ENCODE peak calls at places on chromosomes 5 and 9, in seven cellular contexts. N, T, F, L, C, S and I are unnamed samples.

GRCh38 chr5:64853777-64854176 is 85.0 kb downstream of the CWC27 start:
- DNase-seq in N (no peak), T (no peak), F (no peak), L (no peak), C (no peak), S (no peak), I (no peak)

GRCh38 chr9:30943446-30944232 is 1440.8 kb upstream of the ACO1 start:
- DNase-seq in N (no peak), T (no peak), F (no peak), L (no peak), C (no peak), S (no peak), I (no peak)

GRCh38 chr5:159324097-159324760 is 6.1 kb downstream of the IL12B start:
- DNase-seq in N (peak; percentile 90), T (no peak), F (peak; percentile 50), L (no peak), C (no peak), S (no peak), I (no peak)

GRCh38 chr5:102749416-102750021 is 5.6 kb upstream of the PAM start:
- DNase-seq in N (no peak), T (no peak), F (no peak), L (no peak), C (peak; percentile 10), S (no peak), I (no peak)

GRCh38 chr5:72390836-72391235 is 70.7 kb downstream of the PTCD2 start:
- DNase-seq in N (no peak), T (no peak), F (no peak), L (no peak), C (no peak), S (peak; percentile 57), I (no peak)

GRCh38 chr9:16680965-16681658 is 189.4 kb downstream of the BNC2 start:
- DNase-seq in N (peak; percentile 59), T (no peak), F (no peak), L (no peak), C (no peak), S (no peak), I (no peak)

GRCh38 chr9:108473209-108474112 is 382.3 kb downstream of the ACTL7B start:
- DNase-seq in N (peak; percentile 61), T (no peak), F (peak; percentile 66), L (no peak), C (peak; percentile 4), S (no peak), I (no peak)

GRCh38 chr9:129320575-129321311 is 142.7 kb upstream of the IER5L start:
- DNase-seq in N (peak; percentile 82), T (no peak), F (peak; percentile 95), L (peak; percentile 77), C (peak; percentile 95), S (peak; percentile 28), I (peak; percentile 64)

GRCh38 chr5:7876867-7877266 is 7.9 kb downstream of the MTRR start:
- DNase-seq in N (peak; percentile 75), T (no peak), F (peak; percentile 34), L (no peak), C (no peak), S (no peak), I (no peak)

GRCh38 chr5:65861830-65862241 is 64.5 kb upstream of the ERBIN start:
- DNase-seq in N (peak; percentile 92), T (no peak), F (peak; percentile 91), L (no peak), C (peak; percentile 57), S (peak; percentile 74), I (no peak)

GRCh38 chr9:4839470-4839912 is 46.7 kb downstream of the RCL1 start:
- DNase-seq in N (peak; percentile 50), T (no peak), F (peak; percentile 69), L (no peak), C (no peak), S (no peak), I (no peak)

GRCh38 chr5:69368458-69369368 is 607 bp downstream of the AK6 start:
- DNase-seq in N (peak; percentile 54), T (peak; percentile 11), F (peak; percentile 69), L (no peak), C (peak; percentile 63), S (peak; percentile 29), I (no peak)

GRCh38 chr5:139847790-139848507 is 52.3 kb downstream of the PSD2 start:
- DNase-seq in N (no peak), T (peak; percentile 57), F (peak; percentile 37), L (peak; percentile 75), C (peak; percentile 60), S (peak; percentile 18), I (peak; percentile 56)

GRCh38 chr5:175444060-175444904 is at the start of gene DRD1:
- DNase-seq in N (peak; percentile 21), T (peak; percentile 67), F (peak; percentile 12), L (peak; percentile 95), C (peak; percentile 60), S (peak; percentile 33), I (peak; percentile 82)

GRCh38 chr5:77028631-77029375 is 1.4 kb upstream of the AGGF1 start:
- DNase-seq in N (no peak), T (no peak), F (no peak), L (no peak), C (no peak), S (no peak), I (no peak)

GRCh38 chr9:33170464-33171156 is 3.5 kb upstream of the B4GALT1 start:
- DNase-seq in N (no peak), T (no peak), F (no peak), L (no peak), C (peak; percentile 40), S (no peak), I (peak; percentile 75)

GRCh38 chr9:93094294-93095204 is 1.5 kb upstream of the CARD19 start:
- DNase-seq in N (no peak), T (no peak), F (peak; percentile 30), L (no peak), C (peak; percentile 44), S (no peak), I (no peak)

GRCh38 chr5:180646289-180646962 is 3.0 kb downstream of the FLT4 start:
- DNase-seq in N (no peak), T (no peak), F (no peak), L (peak; percentile 43), C (no peak), S (no peak), I (no peak)

GRCh38 chr9:81082251-81082650 is 607.1 kb downstream of the TLE1 start:
- DNase-seq in N (peak; percentile 21), T (no peak), F (no peak), L (no peak), C (no peak), S (no peak), I (no peak)

GRCh38 chr5:110802998-110803397 is 64.2 kb downstream of the SLC25A46 start:
- DNase-seq in N (no peak), T (no peak), F (no peak), L (no peak), C (no peak), S (no peak), I (no peak)

GRCh38 chr9:126157409-126157808 is 169.2 kb upstream of the MVB12B start:
- DNase-seq in N (no peak), T (no peak), F (no peak), L (no peak), C (no peak), S (no peak), I (no peak)

GRCh38 chr5:372911-373709 is 51.6 kb downstream of the AHRR start:
- DNase-seq in N (no peak), T (no peak), F (peak; percentile 63), L (peak; percentile 60), C (no peak), S (no peak), I (peak; percentile 46)
- H3K9ac ChIP-seq in N (peak overlapping the region; percentile 33), T (peak overlapping the region; percentile 83), F (peak overlapping the region; percentile 59), L (no peak overlapping the region), C (no peak overlapping the region), S (no peak overlapping the region), I (no peak overlapping the region)

GRCh38 chr5:82922086-82922734 is 155.0 kb downstream of the TMEM167A start:
- DNase-seq in N (no peak), T (no peak), F (no peak), L (no peak), C (no peak), S (no peak), I (no peak)

GRCh38 chr5:82918311-82919031 is 158.7 kb downstream of the TMEM167A start:
- DNase-seq in N (no peak), T (no peak), F (no peak), L (no peak), C (no peak), S (no peak), I (no peak)

GRCh38 chr5:82911902-82912301 is 165.3 kb downstream of the TMEM167A start:
- DNase-seq in N (no peak), T (no peak), F (no peak), L (no peak), C (no peak), S (no peak), I (no peak)

GRCh38 chr5:82912462-82912861 is 164.7 kb downstream of the TMEM167A start:
- DNase-seq in N (no peak), T (no peak), F (no peak), L (no peak), C (no peak), S (no peak), I (no peak)

DNA sequence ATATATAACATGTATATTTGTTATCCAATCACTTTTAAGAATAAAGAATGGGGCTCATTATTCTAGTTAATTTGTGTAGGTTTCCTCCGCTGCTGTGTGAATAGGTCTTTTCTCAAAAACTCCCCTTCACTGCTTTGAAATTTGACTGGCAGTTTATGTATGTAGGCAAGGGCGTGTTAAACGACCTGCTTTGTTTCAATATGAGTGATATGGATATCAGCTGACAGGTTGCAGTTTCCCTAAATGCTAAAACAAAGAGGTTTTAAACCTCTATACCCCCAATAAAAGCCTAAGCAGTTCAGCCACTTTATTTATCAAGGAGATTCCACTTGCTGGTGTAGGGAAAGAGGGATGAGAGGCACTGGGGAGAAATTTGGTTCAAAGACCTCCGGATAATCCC is 159.6 kb downstream of the TMEM167A start:
- DNase-seq in N (no peak), T (no peak), F (no peak), L (no peak), C (no peak), S (no peak), I (no peak)
- H4K8ac ChIP-seq in N (no peak overlapping the region), T (no peak overlapping the region), F (no peak overlapping the region), L (no peak overlapping the region), C (no peak overlapping the region), S (no peak overlapping the region), I (no peak overlapping the region)

GRCh38 chr5:172939561-172939960 is 19.7 kb upstream of the RPL26L1 start:
- DNase-seq in N (peak; percentile 39), T (no peak), F (no peak), L (no peak), C (peak; percentile 42), S (no peak), I (no peak)
- H3K18ac ChIP-seq in N (no peak overlapping the region), T (peak overlapping the region; percentile 35), F (no peak overlapping the region), L (no peak overlapping the region), C (no peak overlapping the region), S (no peak overlapping the region), I (no peak overlapping the region)

GRCh38 chr9:112174223-112174964 is 703 bp downstream of the SUSD1 start:
- DNase-seq in N (peak; percentile 16), T (no peak), F (peak; percentile 65), L (no peak), C (peak; percentile 39), S (peak; percentile 60), I (no peak)

GRCh38 chr9:112174965-112175795 is at the start of gene SUSD1:
- DNase-seq in N (no peak), T (peak; percentile 33), F (peak; percentile 37), L (peak; percentile 70), C (peak; percentile 53), S (peak; percentile 54), I (peak; percentile 52)

GRCh38 chr9:112175796-112176315 is 759 bp upstream of the SUSD1 start:
- DNase-seq in N (no peak), T (no peak), F (no peak), L (peak; percentile 47), C (peak; percentile 72), S (no peak), I (no peak)

GRCh38 chr9:112173489-112174222 is 1.4 kb downstream of the SUSD1 start:
- DNase-seq in N (no peak), T (no peak), F (no peak), L (no peak), C (no peak), S (no peak), I (no peak)

GRCh38 chr9:112176410-112177010 is 1.4 kb upstream of the SUSD1 start:
- DNase-seq in N (no peak), T (no peak), F (peak; percentile 57), L (no peak), C (no peak), S (no peak), I (no peak)
- H3K9ac ChIP-seq in N (no peak overlapping the region), T (no peak overlapping the region), F (no peak overlapping the region), L (no peak overlapping the region), C (no peak overlapping the region), S (no peak overlapping the region), I (no peak overlapping the region)